ENCODE peak calls at places on chromosomes 5 and 9, in seven cellular contexts. Z, C, F, B, H, G and E are unnamed samples.

GRCh38 chr9:118721276-118721675 is 648.0 kb downstream of the BRINP1 start:
- DNase-seq in H (no peak), F (no peak), G (no peak), B (no peak), C (no peak), Z (no peak), E (no peak)

GRCh38 chr9:71909887-71910601 is 949 bp downstream of the ABHD17B start:
- DNase-seq in C (peak), G (peak), H (peak), Z (peak), B (peak), F (peak), E (peak)

GRCh38 chr5:116613445-116613844 is 38.8 kb upstream of the SEMA6A start:
- DNase-seq in B (no peak), Z (no peak), C (no peak), H (no peak), F (no peak), G (no peak), E (no peak)

GRCh38 chr5:38621840-38622513 is 65.5 kb upstream of the LIFR start:
- DNase-seq in B (no peak), Z (peak), H (peak), C (no peak), F (no peak), G (no peak), E (no peak)

GRCh38 chr9:79757906-79758669 is 186.3 kb downstream of the TLE4 start:
- DNase-seq in G (no peak), C (peak), B (no peak), Z (peak), F (no peak), H (no peak), E (peak)

GRCh38 chr9:120916573-120916972 is 10.0 kb downstream of the TRAF1 start:
- DNase-seq in H (no peak), B (no peak), Z (peak), G (peak), F (peak), C (no peak), E (peak)

GRCh38 chr5:155276231-155276630 is 262.7 kb downstream of the KIF4B start:
- DNase-seq in Z (no peak), B (no peak), G (no peak), H (no peak), F (no peak), C (no peak), E (no peak)

GRCh38 chr9:134987906-134988700 is 70.4 kb upstream of the FCN1 start:
- DNase-seq in C (no peak), Z (no peak), H (no peak), B (no peak), F (no peak), G (no peak), E (no peak)

GRCh38 chr9:88980732-88981336 is 10.4 kb upstream of the S1PR3 start:
- DNase-seq in F (no peak), C (no peak), H (no peak), G (no peak), B (no peak), Z (peak), E (no peak)

GRCh38 chr9:115668506-115668905 is 485.1 kb upstream of the PAPPA start:
- DNase-seq in F (no peak), H (no peak), G (peak), C (peak), B (no peak), Z (peak), E (peak)

GRCh38 chr9:100105861-100106260 is 6.8 kb downstream of the INVS start:
- DNase-seq in C (no peak), Z (no peak), B (no peak), F (no peak), H (no peak), G (no peak), E (no peak)

GRCh38 chr5:177612215-177612673 is 12.3 kb downstream of the B4GALT7 start:
- DNase-seq in F (no peak), C (no peak), B (no peak), G (no peak), H (no peak), Z (no peak), E (no peak)

GRCh38 chr9:12972608-12973589 is 198.1 kb downstream of the LURAP1L start:
- DNase-seq in F (peak), B (peak), G (no peak), H (no peak), Z (no peak), C (no peak), E (peak)

GRCh38 chr9:127545196-127546124 is 66.6 kb upstream of the STXBP1 start:
- DNase-seq in H (peak), F (peak), C (peak), Z (peak), B (peak), G (no peak), E (peak)

GRCh38 chr9:11312976-11313375 is 700.2 kb upstream of the PTPRD start:
- DNase-seq in F (no peak), Z (no peak), G (no peak), C (no peak), B (no peak), H (no peak), E (peak)

GRCh38 chr5:35803221-35803651 is 53.5 kb upstream of the IL7R start:
- DNase-seq in B (no peak), C (no peak), G (no peak), F (no peak), H (no peak), Z (peak), E (peak)

GRCh38 chr5:32551865-32552264 is 33.5 kb upstream of the SUB1 start:
- DNase-seq in F (no peak), Z (no peak), C (no peak), G (no peak), B (no peak), H (no peak), E (no peak)

GRCh38 chr5:159735749-159736660 is 180.3 kb upstream of the ADRA1B start:
- DNase-seq in B (no peak), Z (peak), H (no peak), C (no peak), G (no peak), F (no peak), E (no peak)

GRCh38 chr5:10585120-10585915 is 21.4 kb downstream of the ANKRD33B start:
- DNase-seq in H (no peak), G (no peak), Z (no peak), C (no peak), B (no peak), F (no peak), E (no peak)

GRCh38 chr9:23779220-23779619 is 46.8 kb downstream of the ELAVL2 start:
- DNase-seq in B (peak), H (no peak), G (no peak), Z (no peak), F (no peak), C (no peak), E (no peak)

GRCh38 chr5:55991768-55992486 is 2.8 kb downstream of the IL6ST start:
- DNase-seq in F (no peak), G (no peak), B (no peak), C (no peak), Z (no peak), H (no peak), E (peak)

GRCh38 chr9:108813951-108814601 is 41.7 kb downstream of the ACTL7B start:
- DNase-seq in B (no peak), F (no peak), H (no peak), Z (peak), C (peak), G (no peak), E (peak)

GRCh38 chr5:96537386-96537785 is 104.3 kb upstream of the PCSK1 start:
- DNase-seq in C (peak), H (no peak), G (no peak), Z (peak), B (no peak), F (no peak), E (peak)

GRCh38 chr5:96569332-96569731 is 92.8 kb upstream of the CAST start:
- DNase-seq in B (no peak), H (no peak), G (no peak), C (no peak), Z (no peak), F (no peak), E (no peak)

GRCh38 chr9:110058304-110058953 is 149.5 kb downstream of the C9orf152 start:
- DNase-seq in G (peak), F (no peak), C (peak), B (peak), H (peak), Z (peak), E (peak)

GRCh38 chr9:99471033-99471432 is 249.0 kb downstream of the SEC61B start:
- DNase-seq in H (no peak), F (no peak), C (no peak), Z (no peak), B (no peak), G (no peak), E (no peak)

GRCh38 chr5:87169300-87169991 is 98.2 kb upstream of the RASA1 start:
- DNase-seq in G (no peak), H (no peak), Z (no peak), C (no peak), B (no peak), F (no peak), E (no peak)

GRCh38 chr9:14314424-14314928 is 535 bp upstream of the NFIB start:
- DNase-seq in B (peak), G (peak), C (peak), Z (peak), F (peak), H (peak), E (peak)

GRCh38 chr5:59260973-59261372 is 632.6 kb downstream of the PDE4D start:
- DNase-seq in G (no peak), B (no peak), H (no peak), F (no peak), C (no peak), Z (no peak), E (no peak)

GRCh38 chr5:160938532-160938931 is 86.5 kb upstream of the ATP10B start:
- DNase-seq in F (peak), C (peak), Z (no peak), B (peak), G (no peak), H (peak), E (no peak)

GRCh38 chr9:4020038-4020746 is 279.7 kb downstream of the GLIS3 start:
- DNase-seq in F (no peak), Z (peak), G (no peak), C (no peak), B (no peak), H (no peak), E (no peak)

GRCh38 chr9:116549061-116549664 is 137.9 kb upstream of the TRIM32 start:
- DNase-seq in C (peak), B (peak), G (peak), F (peak), Z (peak), H (peak), E (peak)

GRCh38 chr9:806285-807156 is 35.0 kb upstream of the DMRT1 start:
- DNase-seq in F (no peak), H (no peak), Z (peak), C (peak), B (no peak), G (no peak), E (peak)

GRCh38 chr9:804026-804425 is 37.5 kb upstream of the DMRT1 start:
- DNase-seq in H (no peak), F (no peak), G (no peak), C (no peak), B (no peak), Z (no peak), E (no peak)

GRCh38 chr9:805151-805550 is 36.3 kb upstream of the DMRT1 start:
- DNase-seq in G (no peak), B (no peak), Z (no peak), F (no peak), H (no peak), C (no peak), E (no peak)

GRCh38 chr9:800561-800960 is 40.9 kb upstream of the DMRT1 start:
- DNase-seq in C (no peak), B (no peak), G (no peak), H (no peak), Z (no peak), F (no peak), E (no peak)

DNA sequence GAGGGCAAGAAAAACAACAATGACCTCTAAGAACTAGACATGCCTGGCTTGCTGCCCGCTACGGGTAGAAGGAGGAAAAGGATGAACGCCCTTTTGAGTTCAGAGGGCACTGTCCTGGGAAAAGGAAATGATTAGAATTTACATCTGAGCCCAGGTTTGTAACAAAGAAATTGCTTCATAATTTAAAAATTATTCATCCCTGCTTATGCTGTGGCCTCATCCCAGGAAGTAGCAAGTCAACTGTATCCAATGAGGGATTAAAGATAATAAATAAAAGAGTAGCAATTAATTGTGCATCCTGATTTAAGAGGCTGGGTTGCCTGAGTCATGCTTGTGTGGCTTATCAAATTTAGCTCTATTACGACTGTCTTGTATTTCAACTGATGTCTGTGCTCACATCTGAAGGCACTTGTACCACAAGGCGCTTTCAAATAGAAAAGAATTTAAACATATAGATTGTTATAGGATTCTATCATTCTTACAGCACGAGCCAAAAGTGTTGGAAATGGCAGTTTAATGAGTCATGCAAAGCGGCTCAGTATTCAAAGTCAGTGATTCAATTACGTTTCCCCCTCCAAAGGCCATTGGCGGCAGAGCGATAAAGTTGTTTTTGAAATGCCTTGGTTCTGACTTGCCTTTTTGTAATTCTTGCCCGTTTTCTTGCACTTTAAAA is 40.0 kb upstream of the DMRT1 start:
- DNase-seq in F (no peak), B (no peak), H (no peak), C (no peak), Z (peak), G (no peak), E (peak)
- H3K4me3 ChIP-seq in F (no peak), B (no peak), H (no peak), C (no peak), Z (no peak), G (no peak), E (no peak)

GRCh38 chr9:91424403-91425176 is 958 bp upstream of the NFIL3 start:
- DNase-seq in B (peak), C (peak), G (peak), Z (peak), F (peak), H (peak), E (peak)
- TF ChIP-seq CTCF in B (no peak), C (peak), G (no peak), Z (no peak), F (peak), H (no peak), E (peak)

DNA sequence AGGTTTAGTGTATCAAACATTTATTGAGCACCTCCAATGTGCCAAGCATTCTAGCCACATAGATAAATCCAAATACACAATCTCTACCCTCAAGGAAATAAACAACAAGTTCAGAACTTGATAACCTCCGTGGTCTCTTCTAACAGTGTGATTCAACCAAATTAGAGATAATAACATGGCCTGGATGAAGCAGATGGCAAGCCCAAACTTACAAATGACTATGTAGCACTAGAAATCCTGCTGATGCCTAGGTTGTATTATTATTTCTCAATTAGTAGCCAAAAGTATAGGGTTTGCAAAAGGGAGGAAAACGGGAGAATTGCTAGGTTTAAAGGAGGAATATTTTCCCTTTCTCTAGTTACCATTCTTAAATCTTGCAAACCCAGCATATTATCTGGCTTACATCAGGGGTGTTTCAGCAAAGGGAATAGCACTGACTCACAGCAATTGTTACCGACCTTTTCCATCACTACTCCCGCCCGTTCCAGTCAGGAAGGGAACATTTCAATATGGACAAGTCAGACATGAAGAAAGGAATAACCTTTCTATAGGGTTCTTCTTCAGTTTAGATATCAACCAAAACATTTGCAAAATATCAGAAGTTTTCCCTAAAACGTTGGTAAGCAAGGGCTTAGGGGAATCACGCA is 2.3 kb downstream of the DPYSL3 start:
- DNase-seq in C (no peak), Z (peak), H (no peak), B (peak), G (no peak), F (no peak), E (peak)
- H3K4me3 ChIP-seq in C (no peak), Z (peak), H (no peak), B (no peak), G (peak), F (peak), E (peak)

GRCh38 chr9:93345630-93346239 is 105.8 kb upstream of the FAM120A start:
- DNase-seq in C (no peak), F (no peak), G (no peak), Z (no peak), H (no peak), B (no peak), E (no peak)
- TF ChIP-seq CTCF in C (no peak), F (no peak), G (no peak), Z (no peak), H (no peak), B (no peak), E (no peak)

GRCh38 chr5:1208221-1208742 is 6.9 kb downstream of the SLC6A19 start:
- DNase-seq in Z (no peak), B (no peak), F (no peak), C (no peak), H (no peak), G (peak), E (no peak)

GRCh38 chr5:1204693-1205242 is 3.4 kb downstream of the SLC6A19 start:
- DNase-seq in G (peak), Z (peak), F (no peak), H (no peak), B (no peak), C (peak), E (peak)

GRCh38 chr5:1207555-1207954 is 6.2 kb downstream of the SLC6A19 start:
- DNase-seq in Z (no peak), B (no peak), H (no peak), G (no peak), F (no peak), C (no peak), E (no peak)

GRCh38 chr5:1205255-1206180 is 4.1 kb downstream of the SLC6A19 start:
- DNase-seq in B (no peak), Z (no peak), F (no peak), C (no peak), H (no peak), G (no peak), E (no peak)

GRCh38 chr5:1206521-1207412 is 5.4 kb downstream of the SLC6A19 start:
- DNase-seq in B (no peak), C (no peak), Z (no peak), F (no peak), G (peak), H (no peak), E (no peak)
- H3K4me3 ChIP-seq in B (no peak), C (no peak), Z (no peak), F (no peak), G (no peak), H (no peak), E (no peak)

DNA sequence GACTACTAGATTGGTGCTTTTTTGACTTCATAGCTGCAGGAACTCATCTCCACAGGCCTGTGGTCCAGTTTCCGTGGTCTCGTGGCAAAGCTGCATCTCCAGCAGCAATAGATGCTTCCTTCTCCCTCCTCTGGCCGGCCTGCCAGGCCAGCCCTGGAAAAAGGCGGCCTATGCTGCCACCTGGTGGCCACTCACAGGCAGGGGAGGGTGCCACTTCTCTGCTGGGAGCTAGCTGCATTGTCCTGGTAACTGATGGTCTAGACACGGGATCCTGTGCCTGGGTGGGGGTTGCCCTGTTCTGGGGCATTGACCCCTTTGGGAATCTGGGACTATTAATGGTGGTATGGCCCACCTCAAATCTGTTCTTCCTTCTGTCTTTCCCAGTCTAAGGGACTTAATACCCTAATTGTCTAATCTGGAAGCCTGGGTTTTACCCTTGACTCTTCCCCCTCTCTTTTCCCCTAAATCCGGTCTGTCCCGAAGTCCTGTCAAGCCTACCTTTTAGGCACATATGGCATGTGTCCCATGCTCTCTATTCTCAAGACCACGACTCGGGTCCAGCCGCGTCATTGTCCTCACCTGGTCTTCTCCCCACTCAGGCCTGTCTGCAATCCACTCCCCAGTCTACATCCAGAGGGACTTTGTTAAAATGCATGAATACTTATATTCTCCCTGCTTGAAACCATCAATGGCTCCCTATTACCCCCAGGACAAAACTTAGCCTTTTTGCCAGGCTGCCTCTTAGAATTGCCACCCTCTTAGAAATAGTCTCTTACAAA is 20.1 kb upstream of the PTGS1 start:
- DNase-seq in Z (peak), H (peak), C (peak), B (peak), G (peak), F (peak), E (peak)
- TF ChIP-seq CTCF in Z (peak), H (peak), C (peak), B (peak), G (peak), F (peak), E (peak)

GRCh38 chr5:61327761-61328753 is 4.0 kb upstream of the ZSWIM6 start:
- DNase-seq in Z (peak), B (no peak), C (peak), H (no peak), F (no peak), G (no peak), E (peak)
- H3K4me3 ChIP-seq in Z (no peak), B (no peak), C (no peak), H (no peak), F (no peak), G (no peak), E (no peak)

GRCh38 chr5:180810210-180811011 is 7.8 kb upstream of the MGAT1 start:
- DNase-seq in C (peak), B (peak), F (peak), H (peak), Z (peak), G (peak), E (peak)
- TF ChIP-seq CTCF in C (no peak), B (no peak), F (no peak), H (no peak), Z (no peak), G (no peak), E (no peak)

GRCh38 chr5:170844651-170845050 is 17.2 kb upstream of the RANBP17 start:
- DNase-seq in H (no peak), Z (no peak), G (no peak), F (no peak), C (no peak), B (no peak), E (no peak)
- H3K4me3 ChIP-seq in H (no peak), Z (no peak), G (no peak), F (no peak), C (no peak), B (no peak), E (no peak)

DNA sequence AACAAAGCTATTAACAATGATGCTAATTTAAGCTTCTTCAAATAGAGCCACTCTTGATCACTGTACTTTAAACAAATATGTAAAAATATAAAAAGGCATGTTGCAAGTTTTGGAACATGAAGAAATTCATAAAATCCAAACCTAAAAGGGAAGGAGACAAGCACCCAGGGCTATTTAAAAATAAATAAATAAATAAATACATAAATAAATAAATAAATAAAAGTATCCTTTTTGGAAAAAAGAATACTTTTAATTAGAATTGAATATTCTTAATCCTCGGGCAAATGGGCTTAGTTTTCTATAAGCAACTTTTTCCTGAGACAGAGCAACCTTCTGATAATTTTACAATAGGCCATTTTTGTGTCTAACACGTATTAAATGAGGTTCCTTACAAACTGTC is 147.5 kb upstream of the PCA3 start:
- DNase-seq in H (no peak), B (no peak), Z (no peak), G (no peak), C (no peak), F (no peak), E (no peak)
- TF ChIP-seq CTCF in H (no peak), B (no peak), Z (no peak), G (no peak), C (no peak), F (no peak), E (no peak)